ENCODE peak calls at places on chromosomes 4 and X, in ten cellular contexts. S, R, J, H, W, F, A, L, K and C are unnamed samples.

GRCh38 chr4:138401330-138401729 is 159.2 kb upstream of the SLC7A11 start:
- DNase-seq in A (peak; percentile 39), R (no peak), H (no peak), L (no peak), K (no peak), F (peak; percentile 9), J (peak; percentile 70), S (peak; percentile 80), W (no peak), C (no peak)

GRCh38 chrX:116246261-116246660 is 75.7 kb downstream of the AGTR2 start:
- DNase-seq in L (peak; percentile 0), S (no peak), A (no peak), J (no peak), W (peak; percentile 40), H (no peak), R (no peak), K (no peak), F (no peak), C (no peak)

GRCh38 chrX:18348047-18348446 is 6.4 kb downstream of the SCML2 start:
- DNase-seq in F (no peak), H (no peak), S (no peak), R (no peak), L (no peak), J (no peak), W (no peak), A (no peak), K (no peak), C (no peak)

GRCh38 chr4:150280081-150280950 is 202.1 kb downstream of the DCLK2 start:
- DNase-seq in K (peak; percentile 28), W (peak; percentile 92), S (no peak), L (no peak), A (no peak), R (peak; percentile 63), H (no peak), F (no peak), J (no peak), C (no peak)

GRCh38 chr4:164508836-164509235 is 245.1 kb upstream of the SMIM31 start:
- DNase-seq in A (no peak), H (no peak), J (no peak), S (no peak), F (no peak), W (no peak), K (no peak), L (no peak), R (no peak), C (no peak)

GRCh38 chrX:69218407-69218806 is 53.2 kb upstream of the PJA1 start:
- DNase-seq in S (no peak), A (no peak), K (no peak), J (no peak), R (no peak), H (no peak), F (no peak), L (no peak), W (no peak), C (no peak)

GRCh38 chrX:129759576-129760061 is 20.1 kb upstream of the SASH3 start:
- DNase-seq in J (no peak), R (peak; percentile 51), L (no peak), K (peak; percentile 34), F (peak; percentile 69), W (peak; percentile 53), H (peak; percentile 59), A (no peak), S (no peak), C (peak; percentile 38)

GRCh38 chr4:24748758-24749350 is 46.5 kb upstream of the SOD3 start:
- DNase-seq in A (no peak), H (no peak), J (no peak), F (no peak), K (no peak), R (no peak), S (no peak), L (no peak), W (no peak), C (no peak)

GRCh38 chrX:31871989-31872388 is 800.1 kb upstream of the FTHL17 start:
- DNase-seq in W (no peak), J (no peak), R (no peak), F (no peak), L (no peak), A (no peak), H (no peak), S (peak; percentile 14), K (peak; percentile 32), C (no peak)

GRCh38 chrX:9626379-9626778 is 139.3 kb downstream of the GPR143 start:
- DNase-seq in R (no peak), H (no peak), K (no peak), F (peak; percentile 44), J (no peak), S (no peak), A (no peak), L (no peak), W (no peak), C (no peak)

DNA sequence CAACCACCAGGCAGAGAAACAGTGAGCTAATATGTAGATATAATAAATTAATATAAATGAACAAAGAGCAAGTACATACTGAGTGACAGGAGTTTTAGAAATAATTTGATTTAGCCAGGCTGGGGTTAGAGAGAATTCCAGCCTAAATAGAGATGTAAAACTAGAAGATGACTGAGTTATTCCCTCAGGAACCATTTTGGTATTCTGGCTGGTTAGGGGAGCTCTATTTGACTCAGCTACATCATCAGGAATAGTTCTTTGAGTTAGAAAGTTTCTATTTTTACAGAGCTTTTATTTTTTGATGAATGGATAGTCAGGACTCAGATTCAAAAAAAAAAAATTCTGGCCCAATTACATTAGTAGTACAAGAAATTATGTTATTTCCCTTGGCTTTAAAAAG is 180.4 kb upstream of the MID1 start:
- DNase-seq in K (no peak), H (no peak), R (no peak), F (no peak), S (no peak), L (no peak), A (no peak), W (no peak), J (no peak), C (no peak)
- H3K27ac ChIP-seq in K (no peak overlapping the region), H (no peak overlapping the region), R (no peak overlapping the region), F (no peak overlapping the region), S (peak overlapping the region; percentile 58), L (no peak overlapping the region), A (no peak overlapping the region), W (no peak overlapping the region), J (no peak overlapping the region), C (no peak overlapping the region)

DNA sequence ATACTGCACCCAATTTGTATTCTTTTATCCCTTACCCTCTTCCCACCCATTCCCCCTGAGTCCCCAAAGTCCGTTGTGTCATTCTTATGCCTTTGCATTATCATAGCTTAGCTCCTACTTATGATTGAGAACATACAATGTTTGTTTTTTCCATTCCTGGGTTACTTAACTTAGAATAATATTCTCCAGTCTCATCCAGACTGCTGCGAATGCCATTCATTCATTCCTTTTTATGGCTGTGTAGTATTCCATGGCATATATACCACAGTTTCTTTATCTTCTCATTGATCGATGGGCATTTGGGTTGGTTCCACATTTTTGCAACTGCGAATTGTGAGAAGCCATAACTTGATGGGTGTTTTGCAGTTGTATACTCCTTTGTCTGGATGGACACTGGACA is 62.8 kb downstream of the FHIP1A start:
- DNase-seq in J (no peak), H (no peak), W (no peak), R (no peak), F (no peak), S (no peak), A (no peak), K (no peak), L (no peak), C (no peak)
- H3K27ac ChIP-seq in J (no peak overlapping the region), H (no peak overlapping the region), W (no peak overlapping the region), R (no peak overlapping the region), F (no peak overlapping the region), S (no peak overlapping the region), A (no peak overlapping the region), K (no peak overlapping the region), L (no peak overlapping the region), C (no peak overlapping the region)

DNA sequence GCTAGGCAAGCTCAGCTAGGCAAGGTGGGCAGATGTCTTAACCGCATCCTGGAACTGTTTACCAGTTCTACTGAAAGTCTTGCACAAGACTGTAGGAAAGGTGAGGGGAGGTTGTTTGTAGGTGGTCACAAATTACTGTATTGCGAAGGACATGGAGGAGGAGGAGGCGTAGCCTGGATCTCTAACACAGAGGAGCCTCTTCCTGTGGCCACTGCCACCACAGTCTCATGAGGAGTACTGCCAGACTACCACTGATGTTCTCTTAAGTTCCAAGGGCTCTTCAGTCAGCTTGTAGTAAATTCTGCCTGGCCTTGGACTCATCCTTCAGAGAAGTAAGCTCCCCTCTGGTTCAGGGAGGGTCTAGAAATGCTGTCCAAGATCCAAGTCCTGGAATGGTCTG is 258.6 kb downstream of the FAT4 start:
- DNase-seq in K (no peak), J (no peak), W (no peak), S (no peak), F (no peak), L (no peak), H (no peak), A (no peak), R (no peak), C (no peak)
- H3K27ac ChIP-seq in K (no peak overlapping the region), J (no peak overlapping the region), W (no peak overlapping the region), S (no peak overlapping the region), F (no peak overlapping the region), L (no peak overlapping the region), H (no peak overlapping the region), A (no peak overlapping the region), R (no peak overlapping the region), C (no peak overlapping the region)

GRCh38 chr4:88597970-88598369 is 5.7 kb downstream of the HERC3 start:
- DNase-seq in W (no peak), L (no peak), F (no peak), R (no peak), S (no peak), A (no peak), H (no peak), J (no peak), K (peak; percentile 36), C (no peak)

GRCh38 chr4:88587285-88587684 is 5.0 kb upstream of the HERC3 start:
- DNase-seq in F (no peak), W (no peak), L (no peak), K (no peak), A (no peak), R (no peak), H (no peak), S (no peak), J (no peak), C (no peak)

GRCh38 chr4:88592600-88593448 is 544 bp downstream of the HERC3 start:
- DNase-seq in J (peak; percentile 85), L (peak; percentile 48), S (peak; percentile 79), W (peak; percentile 93), H (peak; percentile 78), F (peak; percentile 83), K (peak; percentile 78), R (no peak), A (peak; percentile 87), C (peak; percentile 59)

DNA sequence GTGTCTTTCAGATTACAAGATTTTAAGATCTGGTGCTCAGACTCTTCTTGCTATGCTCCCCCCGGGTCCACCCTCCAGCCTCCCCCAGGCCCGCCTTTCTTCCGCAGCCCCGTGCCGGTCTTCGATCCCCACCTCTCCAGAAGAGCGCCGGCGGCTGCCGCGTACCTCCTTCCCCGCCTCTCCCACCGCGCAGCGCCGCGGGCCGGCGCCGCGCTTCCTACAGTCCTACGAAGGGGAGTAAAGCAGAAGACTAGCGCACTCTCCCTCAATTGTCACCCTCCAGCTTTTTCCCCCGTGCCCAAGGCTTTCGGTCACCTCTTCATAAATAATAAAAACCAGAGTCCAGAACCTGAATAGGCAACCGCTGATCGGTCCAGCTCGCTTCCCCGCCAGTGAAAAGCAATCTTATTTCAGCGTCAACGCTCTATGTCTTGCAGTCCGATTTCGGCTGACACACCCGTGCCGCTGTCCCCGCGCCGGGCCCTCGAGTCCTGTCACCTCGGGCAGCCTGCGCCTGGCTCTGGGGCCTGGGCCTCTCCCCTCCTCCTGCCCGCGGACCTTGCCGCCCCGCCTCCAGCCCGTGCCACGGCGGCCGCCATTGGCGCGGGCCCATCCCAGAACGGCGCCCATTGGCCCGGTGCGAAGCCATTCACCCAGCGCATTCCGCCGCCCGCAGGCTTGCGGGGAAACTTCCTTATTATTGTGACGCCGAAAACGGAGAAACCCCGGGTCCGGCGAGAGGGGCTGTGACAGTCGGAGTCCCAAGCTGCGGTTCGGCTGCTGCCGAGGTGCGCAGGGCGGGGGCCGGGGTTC is at the start of gene HERC3:
- DNase-seq in S (peak; percentile 92), W (peak; percentile 95), J (peak; percentile 92), R (peak; percentile 20), A (peak; percentile 94), F (peak; percentile 92), L (peak; percentile 59), H (peak; percentile 91), K (peak; percentile 95), C (peak; percentile 74)
- H3K27ac ChIP-seq in S (peak within 1 kb of the TSS; percentile 96), W (peak within 1 kb of the TSS; percentile 75), J (peak within 1 kb of the TSS; percentile 90), R (no peak within 1 kb of the TSS), A (peak within 1 kb of the TSS; percentile 95), F (peak within 1 kb of the TSS; percentile 95), L (peak within 1 kb of the TSS; percentile 20), H (peak within 1 kb of the TSS; percentile 93), K (no peak within 1 kb of the TSS), C (peak within 1 kb of the TSS; percentile 93)